ENCODE peak calls at places on chromosomes 13 and 19, in five cellular contexts. O, V, E, I and L are unnamed samples.

GRCh38 chr13:35345992-35346391 is 130.5 kb downstream of the MAB21L1 start:
- DNase-seq in V (no peak), O (no peak), E (no peak), I (no peak), L (no peak)

GRCh38 chr13:98576963-98577822 is at the start of gene STK24:
- DNase-seq in E (peak; percentile 79), I (peak; percentile 88), O (peak; percentile 79), V (peak; percentile 94), L (peak; percentile 54)

GRCh38 chr13:71758823-71759222 is 108.2 kb downstream of the DACH1 start:
- DNase-seq in V (peak; percentile 4), E (peak; percentile 17), O (no peak), I (no peak), L (no peak)

GRCh38 chr19:46955114-46955812 is 64.4 kb upstream of the NPAS1 start:
- DNase-seq in E (no peak), V (no peak), O (peak; percentile 74), I (peak; percentile 74), L (no peak)

GRCh38 chr19:58560921-58561320 is 2.5 kb upstream of the UBE2M start:
- DNase-seq in I (no peak), E (no peak), O (no peak), V (peak; percentile 2), L (no peak)

GRCh38 chr13:81377926-81378325 is 1037.0 kb upstream of the SPRY2 start:
- DNase-seq in O (no peak), I (no peak), V (no peak), E (no peak), L (no peak)

GRCh38 chr13:60645552-60646138 is 248.6 kb downstream of the TDRD3 start:
- DNase-seq in E (no peak), V (no peak), O (no peak), I (no peak), L (no peak)

GRCh38 chr19:844300-844971 is 3.6 kb downstream of the PRTN3 start:
- DNase-seq in V (no peak), O (no peak), E (no peak), I (no peak), L (no peak)

GRCh38 chr19:51354103-51354741 is 12.0 kb downstream of the ETFB start:
- DNase-seq in I (no peak), O (no peak), E (no peak), V (peak; percentile 55), L (peak; percentile 37)

GRCh38 chr19:48448563-48448962 is 2.8 kb downstream of the GRWD1 start:
- DNase-seq in V (no peak), I (no peak), O (no peak), E (no peak), L (no peak)

GRCh38 chr19:48452255-48452654 is 3.1 kb upstream of the KCNJ14 start:
- DNase-seq in I (no peak), V (peak; percentile 56), O (no peak), E (no peak), L (no peak)

GRCh38 chr19:48452656-48453480 is 2.5 kb upstream of the KCNJ14 start:
- DNase-seq in O (no peak), I (no peak), E (no peak), V (no peak), L (no peak)

GRCh38 chr19:48450441-48450840 is 4.7 kb downstream of the GRWD1 start:
- DNase-seq in O (no peak), I (no peak), V (no peak), E (no peak), L (no peak)

GRCh38 chr19:48450863-48451262 is 4.5 kb upstream of the KCNJ14 start:
- DNase-seq in E (no peak), I (no peak), O (no peak), V (no peak), L (no peak)
- H3K4me2 ChIP-seq in E (no peak overlapping the region), I (no peak overlapping the region), O (no peak overlapping the region), V (no peak overlapping the region), L (no peak overlapping the region)

DNA sequence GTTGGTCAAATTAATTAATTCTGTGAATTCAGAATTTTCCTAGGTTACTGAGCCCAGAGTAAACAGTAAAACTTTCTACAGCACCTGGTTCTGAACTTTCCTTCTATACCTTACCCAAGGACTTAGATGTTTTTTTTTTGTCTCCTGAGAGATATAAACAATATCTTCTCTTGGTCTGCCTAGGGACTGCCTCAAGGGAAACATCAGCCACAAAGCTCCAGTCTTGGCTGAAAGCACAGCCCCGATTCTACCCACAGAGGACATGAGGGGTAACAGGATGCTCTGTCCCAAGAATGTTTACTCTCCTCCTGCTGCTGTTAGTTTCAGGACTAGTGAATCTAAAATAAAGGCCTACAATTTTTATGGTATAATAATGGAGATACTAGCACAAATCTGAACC is 14.3 kb downstream of the CNMD start:
- DNase-seq in I (no peak), O (no peak), V (no peak), E (no peak), L (no peak)
- H3K4me2 ChIP-seq in I (no peak overlapping the region), O (no peak overlapping the region), V (no peak overlapping the region), E (no peak overlapping the region), L (no peak overlapping the region)

GRCh38 chr13:30123575-30123974 is 183.8 kb downstream of the KATNAL1 start:
- DNase-seq in V (no peak), O (no peak), E (no peak), I (no peak), L (no peak)

GRCh38 chr13:30126903-30127428 is 180.4 kb downstream of the KATNAL1 start:
- DNase-seq in V (no peak), E (no peak), I (peak; percentile 47), O (no peak), L (no peak)

GRCh38 chr13:30124131-30124768 is 183.1 kb downstream of the KATNAL1 start:
- DNase-seq in V (no peak), I (no peak), E (no peak), O (no peak), L (no peak)

GRCh38 chr13:30128095-30128494 is 179.3 kb downstream of the KATNAL1 start:
- DNase-seq in V (no peak), E (no peak), I (no peak), O (no peak), L (no peak)

DNA sequence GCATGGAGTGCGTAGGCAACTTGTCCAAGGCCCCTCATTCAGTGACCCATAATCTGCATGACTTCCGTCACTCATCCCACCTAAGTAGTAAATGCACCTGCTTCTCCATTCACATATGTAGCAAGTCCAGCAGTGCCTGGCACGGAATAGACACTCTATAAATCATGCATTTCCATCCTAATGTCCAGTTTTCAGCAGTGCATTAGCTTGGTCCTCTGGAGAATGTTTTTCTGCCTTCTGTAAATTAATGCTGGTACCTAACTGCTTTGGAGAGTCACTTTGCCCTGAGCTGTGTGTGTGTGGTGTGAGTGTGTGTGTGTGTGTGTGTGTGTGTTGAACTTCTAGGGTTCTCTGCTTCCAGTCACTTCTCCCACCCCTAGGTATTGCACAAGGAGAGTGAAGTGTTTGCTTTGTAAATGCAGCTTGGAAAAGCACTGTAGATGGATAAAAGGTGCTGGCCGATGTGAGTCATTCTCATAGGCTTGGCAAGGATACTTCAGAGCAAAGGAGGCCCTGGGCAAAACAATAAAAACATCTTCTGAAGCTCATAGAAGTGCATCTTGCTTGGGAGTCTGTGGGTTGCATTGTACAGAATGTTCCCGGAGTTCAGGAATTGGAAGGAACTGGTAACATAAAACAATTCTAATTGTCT is 181.8 kb downstream of the KATNAL1 start:
- DNase-seq in I (peak; percentile 95), V (peak; percentile 82), O (no peak), E (no peak), L (no peak)
- H3K4me2 ChIP-seq in I (peak overlapping the region; percentile 24), V (no peak overlapping the region), O (no peak overlapping the region), E (no peak overlapping the region), L (no peak overlapping the region)

DNA sequence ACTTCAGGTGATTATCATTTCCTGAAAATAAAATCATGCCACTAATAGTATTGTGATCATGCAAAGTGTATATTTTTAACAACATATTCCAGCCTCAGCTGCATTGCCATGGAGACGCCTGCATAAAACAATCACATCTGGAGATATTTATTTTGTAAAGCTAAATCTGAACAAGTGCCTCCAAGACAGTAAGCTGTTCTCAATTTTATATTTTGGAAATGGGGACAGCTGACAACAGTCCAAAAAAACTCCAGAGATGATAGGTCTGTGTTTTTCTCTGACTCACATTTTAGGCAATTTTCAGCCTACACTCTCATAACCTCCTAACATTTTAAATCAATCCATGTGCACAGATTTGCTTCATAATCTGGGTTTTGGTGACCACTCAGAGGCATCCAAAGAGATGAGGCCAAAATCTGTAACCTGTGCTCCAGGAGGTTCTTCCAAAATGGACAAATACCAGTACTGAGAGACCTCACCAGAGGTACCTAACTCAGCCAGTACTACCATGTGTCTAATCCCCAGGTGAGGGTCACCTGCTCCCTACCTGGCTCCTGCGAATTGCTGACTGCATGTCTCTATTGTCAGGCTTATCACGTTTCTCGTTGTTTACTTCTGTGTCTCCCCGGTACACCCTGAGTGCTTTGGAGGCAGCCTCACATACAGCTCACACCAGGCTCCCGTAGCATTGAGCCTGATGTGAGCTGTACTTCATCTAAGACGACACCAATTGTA is 62.7 kb downstream of the COL4A1 start:
- DNase-seq in E (no peak), I (peak; percentile 84), V (no peak), O (no peak), L (no peak)
- H3K4me2 ChIP-seq in E (no peak overlapping the region), I (peak overlapping the region; percentile 35), V (no peak overlapping the region), O (no peak overlapping the region), L (no peak overlapping the region)

DNA sequence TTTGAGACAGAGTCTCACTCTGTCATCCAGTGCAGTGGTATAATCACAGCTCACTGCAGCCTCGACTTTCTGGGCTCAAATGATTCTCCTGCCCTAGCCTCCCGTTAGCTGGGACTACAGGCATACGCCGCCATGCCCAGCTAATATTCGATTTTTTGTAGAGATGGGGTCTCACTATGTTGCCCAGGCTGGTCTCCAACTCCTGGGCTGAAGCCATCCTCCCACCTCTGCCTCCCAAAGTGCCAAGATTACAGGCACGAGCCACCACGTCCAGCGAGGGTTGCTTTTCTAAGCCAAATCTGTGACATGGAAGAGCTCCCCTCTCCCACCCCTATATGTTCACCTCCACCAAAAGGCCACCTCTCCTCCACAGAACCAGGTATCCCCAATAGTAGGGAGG is 10.9 kb upstream of the ATF5 start:
- DNase-seq in E (no peak), O (no peak), I (no peak), V (no peak), L (no peak)
- H3K4me2 ChIP-seq in E (no peak overlapping the region), O (no peak overlapping the region), I (no peak overlapping the region), V (no peak overlapping the region), L (no peak overlapping the region)

GRCh38 chr13:59458908-59459579 is 704.7 kb downstream of the DIAPH3 start:
- DNase-seq in I (peak; percentile 48), E (peak; percentile 31), O (no peak), V (no peak), L (peak; percentile 46)
- H3K4me2 ChIP-seq in I (peak overlapping the region; percentile 27), E (peak overlapping the region; percentile 9), O (no peak overlapping the region), V (no peak overlapping the region), L (no peak overlapping the region)

DNA sequence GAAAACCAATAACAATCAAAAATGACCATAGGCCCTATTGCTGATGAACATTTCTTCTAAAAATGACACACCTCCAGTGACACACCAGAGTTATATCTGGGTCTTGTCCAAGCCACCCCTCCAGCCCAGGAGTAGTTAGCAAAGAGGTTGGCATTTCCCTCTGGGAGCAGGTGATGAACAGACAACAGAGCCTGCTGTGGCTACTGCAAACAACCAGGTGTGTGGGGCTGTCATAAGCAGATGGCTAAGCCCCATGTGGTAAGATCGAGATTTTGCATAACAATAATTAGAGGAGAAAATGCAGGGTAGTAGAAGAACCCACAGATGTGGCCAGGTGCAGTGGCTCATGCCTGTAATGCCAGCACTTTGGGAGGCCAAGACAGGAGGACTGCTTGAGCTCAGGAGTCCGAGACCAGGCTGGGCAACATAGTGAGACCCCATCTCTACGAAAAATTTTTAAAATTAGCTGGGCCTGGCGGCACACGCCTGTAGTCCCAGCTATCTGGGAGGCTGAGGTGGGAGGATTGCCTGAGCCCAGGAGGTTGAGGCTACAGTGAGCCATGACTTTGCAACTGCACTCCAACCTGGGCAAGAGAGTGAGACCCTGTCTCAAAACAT is 5.0 kb downstream of the XRCC1 start:
- DNase-seq in I (peak; percentile 21), E (peak; percentile 54), O (no peak), V (no peak), L (no peak)
- H3K4me2 ChIP-seq in I (no peak overlapping the region), E (no peak overlapping the region), O (no peak overlapping the region), V (no peak overlapping the region), L (no peak overlapping the region)